ENCODE peak calls at places on chromosome 13, in six cellular contexts. F is CD4-positive, alpha-beta T cell; U is cardiac muscle cell; X is Peyer's patch; E is activated T-cell treated with anti-CD3 and anti-CD28 coated beads, Interleukin-2, amount 50 U/mL, for 72 hours; A is T1000. O is an unnamed sample.

GRCh38 chr13:32153056-32153455 is 121.5 kb downstream of the FRY start:
- DNase-seq in F (no peak), U (peak), X (no peak), E (no peak), A (no peak), O (no peak)

GRCh38 chr13:103188688-103189326 is 122.6 kb upstream of the SLC10A2 start:
- DNase-seq in F (no peak), U (peak), X (no peak), E (no peak), A (no peak), O (no peak)

GRCh38 chr13:39052944-39053343 is 14.7 kb downstream of the NHLRC3 start:
- DNase-seq in F (no peak), U (no peak), X (no peak), E (no peak), A (no peak), O (no peak)

GRCh38 chr13:106533101-106533939 is 2.1 kb downstream of the EFNB2 start:
- DNase-seq in F (no peak), U (peak), X (no peak), E (peak), A (peak), O (peak)

GRCh38 chr13:39363393-39363792 is 239.6 kb downstream of the LHFPL6 start:
- DNase-seq in F (no peak), U (no peak), X (no peak), E (no peak), A (no peak), O (no peak)

GRCh38 chr13:38783992-38784875 is 97.4 kb downstream of the FREM2 start:
- DNase-seq in F (no peak), U (no peak), X (no peak), E (no peak), A (no peak), O (no peak)

GRCh38 chr13:106129273-106129672 is 406.2 kb downstream of the EFNB2 start:
- DNase-seq in F (no peak), U (no peak), X (no peak), E (no peak), A (no peak), O (no peak)

GRCh38 chr13:72097568-72097967 is 230.6 kb upstream of the DACH1 start:
- DNase-seq in F (no peak), U (no peak), X (no peak), E (no peak), A (no peak), O (no peak)

GRCh38 chr13:43203781-43204180 is 180.4 kb downstream of the DNAJC15 start:
- DNase-seq in F (no peak), U (no peak), X (no peak), E (no peak), A (no peak), O (no peak)

GRCh38 chr13:30382836-30383525 is 39.3 kb upstream of the UBE2L5 start:
- DNase-seq in F (no peak), U (no peak), X (no peak), E (no peak), A (no peak), O (no peak)

O was measured in Daoy.